ENCODE peak calls at places on chromosomes 3 and 15, in eight cellular contexts. X is skeletal muscle cell; V is NCI-H345; T is nephron progenitor cell; B is activated gamma-delta T cell treated with anti-CD3 and anti-CD28 coated beads, Interleukin-2, amount 50 U/mL, for 16 hours; H is NCI-H510A treated with DMSO at 0.1 percent for 48 hours; Z is AG09309; C is SK-N-DZ. Q is an unnamed sample.
A peak's percentile ranks its signal among the peaks of the same experiment; 100 is the strongest.

GRCh38 chr3:170077406-170077805 is 39.6 kb downstream of the GPR160 start:
- DNase-seq in X (no peak), V (no peak), T (no peak), B (no peak), H (no peak), Z (no peak), C (no peak), Q (no peak)

GRCh38 chr15:99138491-99138982 is 33.7 kb downstream of the SYNM start:
- DNase-seq in X (no peak), V (no peak), T (no peak), B (no peak), H (no peak), Z (no peak), C (no peak), Q (no peak)

GRCh38 chr15:27844018-27844666 is 255.0 kb downstream of the OCA2 start:
- DNase-seq in X (no peak), V (no peak), T (no peak), B (no peak), H (no peak), Z (peak; percentile 8), C (no peak), Q (no peak)

GRCh38 chr15:98683821-98684220 is 35.5 kb downstream of the IGF1R start:
- DNase-seq in X (no peak), V (no peak), T (no peak), B (no peak), H (no peak), Z (no peak), C (no peak), Q (no peak)

GRCh38 chr15:44087578-44088190 is 107.4 kb downstream of the FRMD5 start:
- DNase-seq in X (peak; percentile 60), V (no peak), T (no peak), B (no peak), H (no peak), Z (peak; percentile 75), C (no peak), Q (no peak)

GRCh38 chr3:172675371-172676193 is 35.3 kb downstream of the NCEH1 start:
- DNase-seq in X (no peak), V (peak; percentile 44), T (peak; percentile 22), B (no peak), H (peak; percentile 25), Z (no peak), C (peak; percentile 65), Q (no peak)

GRCh38 chr15:87477759-87478687 is 778.5 kb downstream of the NTRK3 start:
- DNase-seq in X (peak; percentile 2), V (peak; percentile 14), T (no peak), B (no peak), H (peak; percentile 76), Z (peak; percentile 16), C (no peak), Q (no peak)

GRCh38 chr3:129829640-129830039 is 63.9 kb downstream of the TMCC1 start:
- DNase-seq in X (peak; percentile 75), V (peak; percentile 36), T (peak; percentile 8), B (no peak), H (peak; percentile 61), Z (peak; percentile 94), C (peak; percentile 67), Q (no peak)

GRCh38 chr3:182165234-182165633 is 453.5 kb downstream of the SOX2 start:
- DNase-seq in X (no peak), V (no peak), T (no peak), B (no peak), H (peak; percentile 62), Z (no peak), C (no peak), Q (no peak)

GRCh38 chr3:108145578-108145977 is 54.7 kb upstream of the CD47 start:
- DNase-seq in X (no peak), V (no peak), T (no peak), B (no peak), H (no peak), Z (no peak), C (no peak), Q (no peak)

GRCh38 chr3:15595955-15596354 is 5.4 kb downstream of the HACL1 start:
- DNase-seq in X (no peak), V (no peak), T (no peak), B (no peak), H (no peak), Z (no peak), C (no peak), Q (no peak)

GRCh38 chr15:59322056-59322755 is 50.5 kb downstream of the MYO1E start:
- DNase-seq in X (no peak), V (no peak), T (no peak), B (no peak), H (peak; percentile 18), Z (no peak), C (no peak), Q (no peak)

GRCh38 chr15:92984161-92984560 is 84.0 kb downstream of the CHD2 start:
- DNase-seq in X (no peak), V (no peak), T (no peak), B (no peak), H (no peak), Z (no peak), C (no peak), Q (no peak)

GRCh38 chr3:71984843-71985594 is 200.1 kb upstream of the PROK2 start:
- DNase-seq in X (no peak), V (no peak), T (no peak), B (no peak), H (no peak), Z (no peak), C (no peak), Q (no peak)

GRCh38 chr3:106688463-106688862 is 688.8 kb upstream of the CCDC54 start:
- DNase-seq in X (peak; percentile 79), V (peak; percentile 30), T (no peak), B (no peak), H (peak; percentile 8), Z (peak; percentile 87), C (no peak), Q (no peak)

GRCh38 chr15:31974855-31975421 is 55.4 kb upstream of the CHRNA7 start:
- DNase-seq in X (no peak), V (peak; percentile 68), T (peak; percentile 70), B (no peak), H (peak; percentile 46), Z (no peak), C (peak; percentile 83), Q (peak; percentile 72)

GRCh38 chr15:90004252-90004651 is 3.1 kb downstream of the ZNF710 start:
- DNase-seq in X (no peak), V (no peak), T (no peak), B (no peak), H (no peak), Z (no peak), C (no peak), Q (no peak)

GRCh38 chr3:124998247-124998630 is 57.6 kb downstream of the HEG1 start:
- DNase-seq in X (no peak), V (no peak), T (no peak), B (no peak), H (no peak), Z (no peak), C (no peak), Q (no peak)

GRCh38 chr3:158773845-158774542 is 27.9 kb upstream of the MFSD1 start:
- DNase-seq in X (peak; percentile 52), V (no peak), T (no peak), B (no peak), H (no peak), Z (peak; percentile 64), C (no peak), Q (no peak)

GRCh38 chr3:129934234-129935123 is 40.0 kb upstream of the TRH start:
- DNase-seq in X (no peak), V (peak; percentile 33), T (peak; percentile 55), B (no peak), H (peak; percentile 17), Z (no peak), C (peak; percentile 59), Q (peak; percentile 60)

GRCh38 chr3:123027292-123028232 is at the start of gene SEMA5B:
- DNase-seq in X (no peak), V (peak; percentile 43), T (peak; percentile 86), B (no peak), H (no peak), Z (no peak), C (peak; percentile 82), Q (peak; percentile 81)

GRCh38 chr3:156307704-156308103 is 187.3 kb downstream of the KCNAB1 start:
- DNase-seq in X (no peak), V (no peak), T (no peak), B (no peak), H (no peak), Z (peak; percentile 17), C (no peak), Q (no peak)

GRCh38 chr15:34655198-34655770 is 71.8 kb upstream of the GOLGA8B start:
- DNase-seq in X (no peak), V (no peak), T (no peak), B (no peak), H (no peak), Z (no peak), C (no peak), Q (no peak)

GRCh38 chr3:142459929-142460328 is 12.1 kb upstream of the XRN1 start:
- DNase-seq in X (no peak), V (no peak), T (no peak), B (no peak), H (no peak), Z (no peak), C (no peak), Q (no peak)

GRCh38 chr15:79283252-79284048 is 928 bp downstream of the ANKRD34C start:
- DNase-seq in X (peak; percentile 4), V (no peak), T (peak; percentile 95), B (no peak), H (peak; percentile 11), Z (no peak), C (peak; percentile 16), Q (peak; percentile 54)

GRCh38 chr3:122105626-122106025 is 50.5 kb downstream of the CD86 start:
- DNase-seq in X (no peak), V (peak; percentile 58), T (no peak), B (no peak), H (peak; percentile 65), Z (no peak), C (no peak), Q (no peak)

GRCh38 chr3:78238811-78239210 is 1198.9 kb downstream of the ROBO2 start:
- DNase-seq in X (no peak), V (no peak), T (no peak), B (no peak), H (no peak), Z (no peak), C (no peak), Q (no peak)

GRCh38 chr3:107633327-107634141 is 110.8 kb downstream of the BBX start:
- DNase-seq in X (no peak), V (no peak), T (no peak), B (no peak), H (no peak), Z (no peak), C (no peak), Q (no peak)

GRCh38 chr15:48636511-48636910 is 9.0 kb downstream of the FBN1 start:
- DNase-seq in X (no peak), V (no peak), T (no peak), B (no peak), H (no peak), Z (no peak), C (no peak), Q (no peak)

GRCh38 chr3:63975705-63976104 is 47.6 kb downstream of the PSMD6 start:
- DNase-seq in X (peak; percentile 87), V (peak; percentile 14), T (no peak), B (no peak), H (no peak), Z (no peak), C (no peak), Q (no peak)

Q was measured in glutamatergic neuron.